ENCODE peak calls at places on chromosomes 4 and X, in four cellular contexts. V is mammary epithelial cell, D is endothelial cell of umbilical vein, Q is IMR-90. K is an unnamed sample.

GRCh38 chr4:147370473-147370872 is 110.4 kb upstream of the EDNRA start:
- DNase-seq in V (peak), D (no peak), Q (peak), K (peak)

GRCh38 chrX:14356401-14356800 is 172.9 kb upstream of the GLRA2 start:
- DNase-seq in V (peak), D (no peak), Q (no peak), K (peak)

GRCh38 chr4:155666701-155667537 is at the start of gene GUCY1A1:
- DNase-seq in V (peak), D (peak), Q (no peak), K (peak)

GRCh38 chrX:44415639-44416386 is 72.3 kb upstream of the EFHC2 start:
- DNase-seq in V (peak), D (no peak), Q (no peak), K (peak)

GRCh38 chrX:17682259-17682658 is 55.0 kb upstream of the SCML1 start:
- DNase-seq in V (no peak), D (no peak), Q (no peak), K (no peak)

GRCh38 chr4:77347341-77347740 is 190.3 kb downstream of the CCNG2 start:
- DNase-seq in V (no peak), D (no peak), Q (no peak), K (no peak)

GRCh38 chr4:6355052-6355451 is 85.4 kb downstream of the WFS1 start:
- DNase-seq in V (no peak), D (peak), Q (no peak), K (no peak)

GRCh38 chr4:178309890-178310289 is 867.7 kb upstream of the AGA start:
- DNase-seq in V (no peak), D (no peak), Q (no peak), K (no peak)

GRCh38 chrX:72021975-72022374 is 109.7 kb downstream of the RTL5 start:
- DNase-seq in V (no peak), D (no peak), Q (no peak), K (peak)

GRCh38 chr4:186770446-186771175 is 47.0 kb upstream of the FAT1 start:
- DNase-seq in V (peak), D (no peak), Q (peak), K (peak)

GRCh38 chr4:169114341-169114974 is 104.4 kb upstream of the CBR4 start:
- DNase-seq in V (no peak), D (no peak), Q (no peak), K (no peak)

GRCh38 chr4:169117591-169118081 is 107.6 kb upstream of the CBR4 start:
- DNase-seq in V (peak), D (no peak), Q (peak), K (no peak)

GRCh38 chr4:169116270-169116901 is 106.3 kb upstream of the CBR4 start:
- DNase-seq in V (peak), D (no peak), Q (peak), K (peak)

GRCh38 chr4:169115144-169115896 is 105.3 kb upstream of the CBR4 start:
- DNase-seq in V (no peak), D (no peak), Q (no peak), K (no peak)

DNA sequence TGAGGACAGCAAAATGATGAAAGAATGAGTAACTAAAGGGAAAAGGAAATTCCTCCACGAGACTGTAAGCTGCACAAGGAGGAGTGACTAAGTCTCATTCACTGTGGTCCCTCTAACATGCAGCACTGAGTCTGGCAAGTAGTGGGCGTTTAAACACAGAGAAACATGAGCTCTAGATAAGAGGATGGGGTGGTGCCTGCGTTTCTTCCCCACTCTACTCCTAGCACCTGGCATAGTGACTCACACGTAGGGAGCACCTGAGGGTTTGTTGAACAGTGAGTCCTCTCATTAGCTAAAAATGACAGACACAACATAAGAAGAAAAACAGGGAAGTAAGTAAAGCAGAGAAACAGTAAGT is 105.8 kb upstream of the CBR4 start:
- DNase-seq in V (peak), D (peak), Q (peak), K (peak)
- TF ChIP-seq CTCF in V (peak), D (peak), Q (peak), K (peak)

DNA sequence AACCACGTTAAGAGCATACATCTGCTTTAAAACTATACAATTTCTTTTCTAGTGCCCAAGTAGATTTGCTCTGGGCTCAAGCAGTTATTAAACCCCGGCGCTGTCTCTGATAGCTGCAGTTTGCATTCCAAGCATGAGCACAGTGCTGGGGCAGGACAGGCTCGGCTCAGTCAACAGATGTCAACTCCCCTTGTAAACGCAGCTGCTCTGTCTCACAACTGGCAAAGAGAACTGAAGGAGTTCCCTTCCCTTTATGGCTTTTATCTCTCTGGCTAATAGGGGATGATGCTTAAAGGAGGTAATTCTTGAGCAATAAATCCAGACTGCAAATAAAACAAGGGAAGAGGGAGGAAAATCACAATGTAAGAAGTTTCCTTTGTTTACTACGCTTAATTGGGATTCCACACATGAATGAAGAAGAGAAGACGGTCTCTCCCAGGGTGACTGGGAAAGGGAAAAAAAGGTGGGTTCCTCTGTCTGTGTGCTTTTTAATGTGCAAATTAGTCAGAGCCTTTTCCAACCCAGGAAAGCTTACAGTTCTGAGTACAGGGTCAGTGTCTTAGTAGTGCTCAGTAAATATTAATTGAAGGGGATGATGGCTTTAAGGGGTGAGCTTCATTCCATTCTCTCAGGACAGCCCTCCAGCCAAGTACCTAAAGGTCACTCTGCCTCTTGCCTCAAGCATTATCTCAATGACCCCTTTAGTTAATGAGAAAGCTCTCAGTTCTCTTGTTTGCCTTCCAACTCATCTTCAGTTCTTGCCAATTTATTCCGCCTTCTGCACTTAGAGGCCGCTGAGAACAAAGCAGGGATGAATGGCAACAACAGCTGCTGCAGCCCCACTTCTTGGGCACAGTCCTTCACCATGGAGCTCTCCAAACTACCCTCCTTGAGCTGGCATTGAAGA is 155.7 kb upstream of the JADE1 start:
- DNase-seq in V (no peak), D (no peak), Q (peak), K (no peak)
- H3K9ac ChIP-seq in V (no peak), D (no peak), Q (no peak), K (no peak)

DNA sequence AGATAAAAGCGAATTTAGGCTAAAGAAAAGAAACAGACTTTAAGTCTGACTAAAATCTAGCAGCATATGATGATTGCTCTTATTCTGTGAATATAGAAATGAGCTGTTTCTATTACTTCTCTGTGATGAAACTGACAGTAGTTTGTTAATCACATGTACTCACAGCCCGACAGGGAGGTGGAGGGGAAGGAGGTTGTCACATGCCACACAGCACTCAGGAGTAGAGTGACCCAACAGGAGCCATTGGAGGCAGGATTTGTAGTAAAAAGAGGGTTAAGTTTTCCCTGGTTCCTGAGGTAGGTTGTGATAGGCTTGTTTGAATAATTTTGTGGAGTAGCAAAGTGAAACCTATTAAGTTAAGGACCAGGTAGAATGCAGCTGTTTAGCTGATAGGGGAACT is 495.9 kb downstream of the CENPC start:
- DNase-seq in V (no peak), D (no peak), Q (no peak), K (no peak)
- H2AFZ ChIP-seq in V (peak), D (no peak), Q (no peak), K (no peak)

DNA sequence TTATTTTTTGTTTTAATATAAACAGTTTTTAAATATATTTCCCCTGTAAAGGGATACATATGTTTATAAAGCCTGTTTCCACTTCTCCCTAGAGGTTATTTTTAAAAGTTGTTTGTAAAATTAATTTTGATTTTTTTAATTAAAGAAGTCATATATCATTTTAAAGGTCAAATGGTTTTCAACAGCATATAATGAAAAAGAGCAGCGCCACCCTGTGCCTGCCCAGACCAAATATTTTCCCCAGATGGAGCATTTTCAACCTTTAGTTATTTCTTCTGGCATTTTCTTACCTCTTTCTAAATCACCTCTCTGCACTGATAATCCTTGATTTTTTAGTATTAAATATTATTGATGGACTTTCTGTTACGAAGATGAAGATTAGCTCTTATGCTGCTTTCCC is 21.0 kb downstream of the MSX1 start:
- DNase-seq in V (no peak), D (no peak), Q (no peak), K (peak)
- TF ChIP-seq CTCF in V (peak), D (no peak), Q (peak), K (peak)

DNA sequence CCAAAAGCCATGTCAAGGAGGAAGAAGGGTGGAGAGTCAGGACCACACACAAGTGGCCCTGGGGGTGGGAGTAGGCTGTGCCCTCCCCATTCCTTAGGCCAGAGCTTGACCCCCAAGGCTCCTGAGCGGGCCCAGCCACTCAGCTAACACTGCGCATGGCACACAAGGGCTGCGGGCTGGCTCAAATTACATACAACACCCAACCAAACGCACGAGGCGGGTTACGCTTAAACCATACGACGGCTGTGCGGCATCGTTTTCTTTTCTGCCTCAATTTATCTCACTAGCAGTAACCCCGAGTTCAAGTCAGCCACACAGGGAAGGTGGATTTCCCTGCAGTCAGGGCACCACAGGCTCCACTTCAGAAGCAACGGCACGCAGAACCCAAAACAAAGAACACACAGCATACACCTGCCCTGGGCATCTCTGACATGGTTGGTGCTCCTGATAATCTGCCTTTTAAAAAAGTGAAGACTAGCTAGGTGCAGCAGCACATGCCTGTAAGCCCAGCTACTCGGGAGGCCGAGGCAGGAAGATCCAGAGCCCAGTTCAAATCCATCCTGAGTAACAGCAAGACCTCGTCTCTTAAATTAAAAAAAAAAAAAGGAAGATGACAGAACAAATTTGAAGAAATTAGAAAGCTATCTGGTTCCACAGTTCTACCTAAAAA is 2.9 kb downstream of the GAK start:
- DNase-seq in V (no peak), D (no peak), Q (no peak), K (no peak)
- H3K9ac ChIP-seq in V (no peak), D (no peak), Q (no peak), K (no peak)

DNA sequence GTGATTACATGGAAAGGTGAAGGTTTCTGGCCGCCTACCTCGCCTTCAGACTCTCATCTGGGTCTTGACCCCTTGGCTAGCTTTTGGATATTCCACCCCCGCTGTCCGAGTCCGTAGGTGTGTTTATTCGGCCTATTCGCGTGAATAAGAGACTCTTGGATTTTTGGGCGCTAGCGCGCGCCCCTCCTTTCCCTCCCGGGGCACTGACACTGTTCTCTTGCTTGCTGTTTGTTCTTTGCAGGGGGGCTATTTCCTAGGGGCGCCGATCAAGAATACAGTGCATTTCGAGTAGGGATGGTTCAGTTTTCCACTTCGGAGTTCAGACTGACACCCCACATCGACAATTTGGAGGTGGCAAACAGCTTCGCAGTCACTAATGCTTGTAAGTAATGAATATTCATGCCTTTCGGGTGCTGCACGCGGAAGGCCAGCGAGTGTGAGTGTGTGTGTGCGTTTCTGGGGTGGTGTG is 932 bp downstream of the GRIA2 start:
- DNase-seq in V (no peak), D (no peak), Q (no peak), K (no peak)
- H2AFZ ChIP-seq in V (no peak), D (no peak), Q (no peak), K (no peak)

DNA sequence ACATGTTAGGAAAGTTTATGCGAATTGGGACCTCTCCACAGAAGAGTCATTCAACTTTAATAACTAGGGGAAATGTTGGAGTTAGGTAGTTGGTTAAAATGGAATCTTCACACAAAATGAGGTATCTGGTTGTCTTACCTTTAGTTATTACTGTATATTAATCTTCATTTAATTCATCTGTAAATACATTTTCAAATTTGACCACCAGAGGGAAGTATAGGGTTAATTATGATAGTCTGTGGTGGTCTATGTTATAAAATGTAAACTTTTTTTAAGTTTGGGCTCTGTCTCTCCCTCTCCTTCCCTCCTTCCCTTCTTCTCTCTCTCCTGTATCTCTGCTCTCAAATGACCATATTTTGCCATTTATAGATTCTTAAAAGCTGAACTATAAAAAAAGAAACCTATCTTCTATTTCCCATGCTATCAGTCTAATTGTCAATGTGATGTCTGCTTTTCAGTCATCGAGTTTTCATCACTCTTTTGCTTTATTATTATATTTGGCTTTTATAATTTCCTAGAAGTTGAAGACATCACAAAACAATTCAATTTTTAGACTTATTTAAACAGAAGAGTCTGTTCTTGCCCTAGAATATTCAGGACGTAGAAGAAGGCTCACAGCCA is 49.8 kb downstream of the TMEM144 start:
- DNase-seq in V (peak), D (peak), Q (peak), K (peak)
- TF ChIP-seq CTCF in V (peak), D (no peak), Q (peak), K (peak)

GRCh38 chr4:174871407-174871806 is 42.4 kb upstream of the GLRA3 start:
- DNase-seq in V (no peak), D (no peak), Q (no peak), K (no peak)

GRCh38 chr4:174870311-174870710 is 41.3 kb upstream of the GLRA3 start:
- DNase-seq in V (no peak), D (no peak), Q (no peak), K (no peak)

GRCh38 chr4:174880001-174880400 is 38.2 kb upstream of the ADAM29 start:
- DNase-seq in V (no peak), D (no peak), Q (no peak), K (no peak)

GRCh38 chr4:174873931-174874330 is 44.2 kb upstream of the ADAM29 start:
- DNase-seq in V (no peak), D (no peak), Q (no peak), K (peak)

GRCh38 chr4:174874898-174875297 is 43.3 kb upstream of the ADAM29 start:
- DNase-seq in V (no peak), D (no peak), Q (no peak), K (no peak)
- H3K9ac ChIP-seq in V (no peak), D (no peak), Q (no peak), K (no peak)